ENCODE peak calls at places on chromosomes 16 and 17, in seven cellular contexts. One of them, this sample, is unnamed.

GRCh38 chr17:48123776-48124388 is 16.3 kb downstream of the SNX11 start:
- DNase-seq in activated CD4-positive, CD25-positive, alpha-beta regulatory T cell: no peak
- DNase-seq in H54: no peak
- DNase-seq in pancreas: no peak
- DNase-seq in NT2/D1: no peak
- DNase-seq in neural crest cell: no peak
- DNase-seq in iris pigment epithelial cell: no peak
- DNase-seq in this sample: no peak

GRCh38 chr17:48578616-48579560 is 738 bp upstream of the HOXB4 start:
- DNase-seq in activated CD4-positive, CD25-positive, alpha-beta regulatory T cell: no peak
- DNase-seq in neural crest cell: no peak
- DNase-seq in H54: no peak
- DNase-seq in pancreas: no peak
- DNase-seq in NT2/D1: no peak
- DNase-seq in iris pigment epithelial cell: no peak
- DNase-seq in this sample: no peak

GRCh38 chr16:27439273-27440018 is 37.5 kb downstream of the IL21R start:
- DNase-seq in neural crest cell: no peak
- DNase-seq in activated CD4-positive, CD25-positive, alpha-beta regulatory T cell: no peak
- DNase-seq in H54: no peak
- DNase-seq in iris pigment epithelial cell: no peak
- DNase-seq in pancreas: peak
- DNase-seq in NT2/D1: no peak
- DNase-seq in this sample: no peak

GRCh38 chr17:29136998-29137730 is 43.0 kb downstream of the MYO18A start:
- DNase-seq in activated CD4-positive, CD25-positive, alpha-beta regulatory T cell: no peak
- DNase-seq in NT2/D1: no peak
- DNase-seq in iris pigment epithelial cell: peak
- DNase-seq in H54: peak
- DNase-seq in neural crest cell: no peak
- DNase-seq in pancreas: no peak
- DNase-seq in this sample: no peak

GRCh38 chr17:37373530-37374159 is 2.1 kb upstream of the C17orf78 start:
- DNase-seq in H54: peak
- DNase-seq in pancreas: no peak
- DNase-seq in neural crest cell: peak
- DNase-seq in activated CD4-positive, CD25-positive, alpha-beta regulatory T cell: peak
- DNase-seq in iris pigment epithelial cell: peak
- DNase-seq in NT2/D1: peak
- DNase-seq in this sample: peak

GRCh38 chr17:9170822-9171221 is 149.5 kb downstream of the NTN1 start:
- DNase-seq in H54: no peak
- DNase-seq in activated CD4-positive, CD25-positive, alpha-beta regulatory T cell: no peak
- DNase-seq in iris pigment epithelial cell: no peak
- DNase-seq in pancreas: no peak
- DNase-seq in NT2/D1: no peak
- DNase-seq in neural crest cell: no peak
- DNase-seq in this sample: no peak

GRCh38 chr17:32277284-32277683 is 11.7 kb downstream of the RHBDL3 start:
- DNase-seq in activated CD4-positive, CD25-positive, alpha-beta regulatory T cell: no peak
- DNase-seq in H54: no peak
- DNase-seq in neural crest cell: no peak
- DNase-seq in pancreas: no peak
- DNase-seq in iris pigment epithelial cell: peak
- DNase-seq in NT2/D1: no peak
- DNase-seq in this sample: no peak

GRCh38 chr16:67167588-67167987 is 2.8 kb upstream of the NOL3 start:
- DNase-seq in iris pigment epithelial cell: no peak
- DNase-seq in pancreas: no peak
- DNase-seq in neural crest cell: no peak
- DNase-seq in H54: no peak
- DNase-seq in activated CD4-positive, CD25-positive, alpha-beta regulatory T cell: no peak
- DNase-seq in NT2/D1: no peak
- DNase-seq in this sample: no peak

GRCh38 chr17:32341141-32341856 is 674 bp downstream of the C17orf75 start:
- DNase-seq in pancreas: no peak
- DNase-seq in neural crest cell: no peak
- DNase-seq in iris pigment epithelial cell: peak
- DNase-seq in activated CD4-positive, CD25-positive, alpha-beta regulatory T cell: peak
- DNase-seq in H54: no peak
- DNase-seq in NT2/D1: no peak
- DNase-seq in this sample: peak

GRCh38 chr17:50881182-50881581 is 15.0 kb upstream of the TOB1 start:
- DNase-seq in H54: no peak
- DNase-seq in NT2/D1: no peak
- DNase-seq in neural crest cell: no peak
- DNase-seq in activated CD4-positive, CD25-positive, alpha-beta regulatory T cell: no peak
- DNase-seq in pancreas: no peak
- DNase-seq in iris pigment epithelial cell: no peak
- DNase-seq in this sample: no peak

GRCh38 chr17:82438401-82439193 is 12.0 kb downstream of the CYBC1 start:
- DNase-seq in iris pigment epithelial cell: no peak
- DNase-seq in neural crest cell: no peak
- DNase-seq in NT2/D1: no peak
- DNase-seq in H54: no peak
- DNase-seq in activated CD4-positive, CD25-positive, alpha-beta regulatory T cell: no peak
- DNase-seq in pancreas: no peak
- DNase-seq in this sample: no peak

GRCh38 chr16:84763164-84763563 is 56.6 kb upstream of the CRISPLD2 start:
- DNase-seq in NT2/D1: no peak
- DNase-seq in activated CD4-positive, CD25-positive, alpha-beta regulatory T cell: no peak
- DNase-seq in pancreas: no peak
- DNase-seq in iris pigment epithelial cell: no peak
- DNase-seq in H54: no peak
- DNase-seq in neural crest cell: no peak
- DNase-seq in this sample: no peak

GRCh38 chr16:9000664-9001063 is 37.0 kb upstream of the USP7 start:
- DNase-seq in NT2/D1: no peak
- DNase-seq in H54: no peak
- DNase-seq in neural crest cell: no peak
- DNase-seq in activated CD4-positive, CD25-positive, alpha-beta regulatory T cell: no peak
- DNase-seq in pancreas: no peak
- DNase-seq in iris pigment epithelial cell: no peak
- DNase-seq in this sample: no peak

GRCh38 chr16:1713331-1713730 is 7.3 kb downstream of the MAPK8IP3 start:
- DNase-seq in neural crest cell: no peak
- DNase-seq in H54: no peak
- DNase-seq in activated CD4-positive, CD25-positive, alpha-beta regulatory T cell: no peak
- DNase-seq in NT2/D1: no peak
- DNase-seq in pancreas: no peak
- DNase-seq in iris pigment epithelial cell: peak
- DNase-seq in this sample: no peak

GRCh38 chr16:4315185-4316102 is at the start of gene GLIS2:
- DNase-seq in neural crest cell: peak
- DNase-seq in H54: peak
- DNase-seq in pancreas: peak
- DNase-seq in NT2/D1: no peak
- DNase-seq in iris pigment epithelial cell: peak
- DNase-seq in activated CD4-positive, CD25-positive, alpha-beta regulatory T cell: no peak
- DNase-seq in this sample: peak

GRCh38 chr17:9677411-9677810 is 32.1 kb downstream of the USP43 start:
- DNase-seq in pancreas: no peak
- DNase-seq in activated CD4-positive, CD25-positive, alpha-beta regulatory T cell: no peak
- DNase-seq in neural crest cell: no peak
- DNase-seq in iris pigment epithelial cell: no peak
- DNase-seq in H54: no peak
- DNase-seq in NT2/D1: no peak
- DNase-seq in this sample: no peak

GRCh38 chr16:49468611-49469322 is 95.2 kb downstream of the C16orf78 start:
- DNase-seq in pancreas: peak
- DNase-seq in NT2/D1: no peak
- DNase-seq in neural crest cell: no peak
- DNase-seq in activated CD4-positive, CD25-positive, alpha-beta regulatory T cell: no peak
- DNase-seq in H54: no peak
- DNase-seq in iris pigment epithelial cell: no peak
- DNase-seq in this sample: no peak

GRCh38 chr17:50608700-50609375 is 25.8 kb upstream of the ABCC3 start:
- DNase-seq in H54: no peak
- DNase-seq in activated CD4-positive, CD25-positive, alpha-beta regulatory T cell: no peak
- DNase-seq in iris pigment epithelial cell: no peak
- DNase-seq in neural crest cell: no peak
- DNase-seq in NT2/D1: no peak
- DNase-seq in pancreas: no peak
- DNase-seq in this sample: no peak

GRCh38 chr17:66647391-66647983 is 187.4 kb upstream of the CACNG5 start:
- DNase-seq in pancreas: no peak
- DNase-seq in iris pigment epithelial cell: no peak
- DNase-seq in NT2/D1: no peak
- DNase-seq in activated CD4-positive, CD25-positive, alpha-beta regulatory T cell: no peak
- DNase-seq in neural crest cell: no peak
- DNase-seq in H54: no peak
- DNase-seq in this sample: no peak

GRCh38 chr16:66503030-66503429 is 46.9 kb downstream of the TK2 start:
- DNase-seq in neural crest cell: no peak
- DNase-seq in H54: no peak
- DNase-seq in activated CD4-positive, CD25-positive, alpha-beta regulatory T cell: no peak
- DNase-seq in pancreas: peak
- DNase-seq in NT2/D1: no peak
- DNase-seq in iris pigment epithelial cell: no peak
- DNase-seq in this sample: no peak

This sample was measured in LoVo.